ENCODE peak calls at places on chromosomes 3 and 15, in five cellular contexts. Y is SW480, B is PC-3, O is EL, J is GM12865. C is an unnamed sample.

GRCh38 chr15:40229316-40229715 is 9.5 kb upstream of the PAK6 start:
- DNase-seq in Y (no peak), B (no peak), O (no peak), J (no peak), C (no peak)

GRCh38 chr3:124108446-124108845 is 116.5 kb upstream of the ROPN1 start:
- DNase-seq in Y (no peak), B (no peak), O (no peak), J (no peak), C (no peak)

GRCh38 chr3:125110016-125110875 is 54.4 kb upstream of the HEG1 start:
- DNase-seq in Y (peak), B (peak), O (peak), J (peak), C (peak)

GRCh38 chr3:33299395-33300081 is 22.3 kb downstream of the FBXL2 start:
- DNase-seq in Y (peak), B (peak), O (peak), J (no peak), C (peak)

GRCh38 chr3:41866298-41866697 is 95.6 kb downstream of the ULK4 start:
- DNase-seq in Y (no peak), B (no peak), O (no peak), J (no peak), C (no peak)

GRCh38 chr3:193509103-193509965 is 45.4 kb downstream of the ATP13A4 start:
- DNase-seq in Y (no peak), B (no peak), O (no peak), J (no peak), C (no peak)

GRCh38 chr3:16994842-16995535 is 110.2 kb downstream of the PLCL2 start:
- DNase-seq in Y (no peak), B (peak), O (no peak), J (no peak), C (no peak)

GRCh38 chr15:75042730-75043508 is 19.5 kb downstream of the PPCDC start:
- DNase-seq in Y (peak), B (peak), O (peak), J (peak), C (peak)

GRCh38 chr3:4709336-4709735 is 216.2 kb downstream of the ITPR1 start:
- DNase-seq in Y (no peak), B (peak), O (peak), J (no peak), C (peak)

GRCh38 chr3:195591852-195592251 is 8.1 kb upstream of the APOD start:
- DNase-seq in Y (no peak), B (no peak), O (no peak), J (no peak), C (no peak)

GRCh38 chr3:183151716-183152385 is 10.7 kb downstream of the LAMP3 start:
- DNase-seq in Y (no peak), B (no peak), O (no peak), J (peak), C (no peak)

GRCh38 chr3:10479311-10479710 is 26.1 kb downstream of the ATP2B2 start:
- DNase-seq in Y (no peak), B (no peak), O (no peak), J (no peak), C (no peak)

GRCh38 chr3:56222866-56223265 is 245.4 kb downstream of the ERC2 start:
- DNase-seq in Y (no peak), B (no peak), O (no peak), J (no peak), C (no peak)